ENCODE peak calls at places on chromosomes 11 and 22, in ten cellular contexts. One of them, this sample, is unnamed.

GRCh38 chr11:93740031-93740801 is 1.1 kb downstream of the TAF1D start:
- DNase-seq in stimulated activated CD8-positive, alpha-beta memory T cell treated with anti-CD3 and anti-CD28 coated beads, Interleukin-4, amount 100 ng/mL, for 24 hours: peak; percentile 22
- DNase-seq in gastrocnemius medialis: no peak
- DNase-seq in mesothelial cell of epicardium: no peak
- DNase-seq in GM20000: no peak
- DNase-seq in hippocampal formation: no peak
- DNase-seq in substantia nigra: no peak
- DNase-seq in iPS-NIHi11: no peak
- DNase-seq in AG04450: no peak
- DNase-seq in NCI-H2171 treated with DMSO at 0.1 percent for 48 hours: no peak
- DNase-seq in this sample: no peak

GRCh38 chr22:29275819-29276565 is 7.9 kb downstream of the EWSR1 start:
- DNase-seq in mesothelial cell of epicardium: no peak
- DNase-seq in stimulated activated CD8-positive, alpha-beta memory T cell treated with anti-CD3 and anti-CD28 coated beads, Interleukin-4, amount 100 ng/mL, for 24 hours: no peak
- DNase-seq in GM20000: no peak
- DNase-seq in iPS-NIHi11: no peak
- DNase-seq in hippocampal formation: no peak
- DNase-seq in NCI-H2171 treated with DMSO at 0.1 percent for 48 hours: no peak
- DNase-seq in AG04450: no peak
- DNase-seq in gastrocnemius medialis: no peak
- DNase-seq in substantia nigra: no peak
- DNase-seq in this sample: no peak

GRCh38 chr22:48838846-48839730 is 988.6 kb downstream of the BRD1 start:
- DNase-seq in substantia nigra: no peak
- DNase-seq in iPS-NIHi11: no peak
- DNase-seq in stimulated activated CD8-positive, alpha-beta memory T cell treated with anti-CD3 and anti-CD28 coated beads, Interleukin-4, amount 100 ng/mL, for 24 hours: no peak
- DNase-seq in mesothelial cell of epicardium: no peak
- DNase-seq in GM20000: no peak
- DNase-seq in AG04450: no peak
- DNase-seq in gastrocnemius medialis: no peak
- DNase-seq in hippocampal formation: no peak
- DNase-seq in NCI-H2171 treated with DMSO at 0.1 percent for 48 hours: peak; percentile 18
- DNase-seq in this sample: no peak

GRCh38 chr11:57493507-57494503 is 21.7 kb downstream of the SLC43A1 start:
- DNase-seq in hippocampal formation: peak; percentile 31
- DNase-seq in NCI-H2171 treated with DMSO at 0.1 percent for 48 hours: peak; percentile 66
- DNase-seq in GM20000: peak; percentile 83
- DNase-seq in AG04450: no peak
- DNase-seq in substantia nigra: peak; percentile 25
- DNase-seq in stimulated activated CD8-positive, alpha-beta memory T cell treated with anti-CD3 and anti-CD28 coated beads, Interleukin-4, amount 100 ng/mL, for 24 hours: peak; percentile 56
- DNase-seq in gastrocnemius medialis: peak; percentile 80
- DNase-seq in iPS-NIHi11: peak; percentile 79
- DNase-seq in mesothelial cell of epicardium: no peak
- DNase-seq in this sample: no peak

GRCh38 chr11:62687508-62688396 is 1.6 kb downstream of the LRRN4CL start:
- DNase-seq in mesothelial cell of epicardium: no peak
- DNase-seq in gastrocnemius medialis: no peak
- DNase-seq in hippocampal formation: no peak
- DNase-seq in iPS-NIHi11: no peak
- DNase-seq in substantia nigra: no peak
- DNase-seq in GM20000: no peak
- DNase-seq in NCI-H2171 treated with DMSO at 0.1 percent for 48 hours: no peak
- DNase-seq in AG04450: no peak
- DNase-seq in stimulated activated CD8-positive, alpha-beta memory T cell treated with anti-CD3 and anti-CD28 coated beads, Interleukin-4, amount 100 ng/mL, for 24 hours: no peak
- DNase-seq in this sample: no peak

GRCh38 chr22:17120711-17121234 is 387 bp downstream of the TMEM121B start:
- DNase-seq in mesothelial cell of epicardium: no peak
- DNase-seq in gastrocnemius medialis: no peak
- DNase-seq in AG04450: no peak
- DNase-seq in hippocampal formation: no peak
- DNase-seq in iPS-NIHi11: no peak
- DNase-seq in GM20000: peak; percentile 58
- DNase-seq in substantia nigra: no peak
- DNase-seq in NCI-H2171 treated with DMSO at 0.1 percent for 48 hours: peak; percentile 28
- DNase-seq in stimulated activated CD8-positive, alpha-beta memory T cell treated with anti-CD3 and anti-CD28 coated beads, Interleukin-4, amount 100 ng/mL, for 24 hours: no peak
- DNase-seq in this sample: no peak

GRCh38 chr11:45110562-45110961 is 35.9 kb upstream of the PRDM11 start:
- DNase-seq in NCI-H2171 treated with DMSO at 0.1 percent for 48 hours: peak; percentile 72
- DNase-seq in substantia nigra: peak; percentile 60
- DNase-seq in gastrocnemius medialis: no peak
- DNase-seq in stimulated activated CD8-positive, alpha-beta memory T cell treated with anti-CD3 and anti-CD28 coated beads, Interleukin-4, amount 100 ng/mL, for 24 hours: no peak
- DNase-seq in mesothelial cell of epicardium: no peak
- DNase-seq in AG04450: peak; percentile 57
- DNase-seq in iPS-NIHi11: peak; percentile 80
- DNase-seq in hippocampal formation: peak; percentile 67
- DNase-seq in GM20000: peak; percentile 69
- DNase-seq in this sample: peak; percentile 23

GRCh38 chr11:61378713-61379313 is 13.6 kb upstream of the TMEM216 start:
- DNase-seq in stimulated activated CD8-positive, alpha-beta memory T cell treated with anti-CD3 and anti-CD28 coated beads, Interleukin-4, amount 100 ng/mL, for 24 hours: no peak
- DNase-seq in substantia nigra: no peak
- DNase-seq in hippocampal formation: no peak
- DNase-seq in gastrocnemius medialis: peak; percentile 62
- DNase-seq in AG04450: peak; percentile 88
- DNase-seq in GM20000: no peak
- DNase-seq in NCI-H2171 treated with DMSO at 0.1 percent for 48 hours: peak; percentile 11
- DNase-seq in iPS-NIHi11: no peak
- DNase-seq in mesothelial cell of epicardium: no peak
- DNase-seq in this sample: no peak

GRCh38 chr22:43330178-43331063 is 12.8 kb downstream of the SCUBE1 start:
- DNase-seq in substantia nigra: no peak
- DNase-seq in gastrocnemius medialis: no peak
- DNase-seq in mesothelial cell of epicardium: no peak
- DNase-seq in NCI-H2171 treated with DMSO at 0.1 percent for 48 hours: no peak
- DNase-seq in GM20000: no peak
- DNase-seq in iPS-NIHi11: no peak
- DNase-seq in hippocampal formation: no peak
- DNase-seq in AG04450: no peak
- DNase-seq in stimulated activated CD8-positive, alpha-beta memory T cell treated with anti-CD3 and anti-CD28 coated beads, Interleukin-4, amount 100 ng/mL, for 24 hours: no peak
- DNase-seq in this sample: no peak

GRCh38 chr22:35489225-35489624 is 51.4 kb upstream of the RASD2 start:
- DNase-seq in GM20000: no peak
- DNase-seq in iPS-NIHi11: no peak
- DNase-seq in stimulated activated CD8-positive, alpha-beta memory T cell treated with anti-CD3 and anti-CD28 coated beads, Interleukin-4, amount 100 ng/mL, for 24 hours: no peak
- DNase-seq in NCI-H2171 treated with DMSO at 0.1 percent for 48 hours: peak; percentile 83
- DNase-seq in mesothelial cell of epicardium: no peak
- DNase-seq in substantia nigra: no peak
- DNase-seq in hippocampal formation: no peak
- DNase-seq in AG04450: no peak
- DNase-seq in gastrocnemius medialis: no peak
- DNase-seq in this sample: no peak

GRCh38 chr22:33958741-33959140 is 38.5 kb upstream of the LARGE1 start:
- DNase-seq in gastrocnemius medialis: no peak
- DNase-seq in GM20000: no peak
- DNase-seq in AG04450: no peak
- DNase-seq in substantia nigra: no peak
- DNase-seq in hippocampal formation: no peak
- DNase-seq in iPS-NIHi11: no peak
- DNase-seq in mesothelial cell of epicardium: no peak
- DNase-seq in NCI-H2171 treated with DMSO at 0.1 percent for 48 hours: no peak
- DNase-seq in stimulated activated CD8-positive, alpha-beta memory T cell treated with anti-CD3 and anti-CD28 coated beads, Interleukin-4, amount 100 ng/mL, for 24 hours: no peak
- DNase-seq in this sample: no peak

GRCh38 chr11:77402218-77402556 is 71.7 kb downstream of the PAK1 start:
- DNase-seq in AG04450: no peak
- DNase-seq in gastrocnemius medialis: no peak
- DNase-seq in hippocampal formation: no peak
- DNase-seq in mesothelial cell of epicardium: no peak
- DNase-seq in stimulated activated CD8-positive, alpha-beta memory T cell treated with anti-CD3 and anti-CD28 coated beads, Interleukin-4, amount 100 ng/mL, for 24 hours: no peak
- DNase-seq in iPS-NIHi11: no peak
- DNase-seq in GM20000: no peak
- DNase-seq in substantia nigra: no peak
- DNase-seq in NCI-H2171 treated with DMSO at 0.1 percent for 48 hours: peak; percentile 92
- DNase-seq in this sample: no peak

GRCh38 chr11:30617762-30618161 is 31.6 kb upstream of the MPPED2 start:
- DNase-seq in iPS-NIHi11: no peak
- DNase-seq in NCI-H2171 treated with DMSO at 0.1 percent for 48 hours: no peak
- DNase-seq in substantia nigra: no peak
- DNase-seq in mesothelial cell of epicardium: no peak
- DNase-seq in GM20000: no peak
- DNase-seq in hippocampal formation: no peak
- DNase-seq in gastrocnemius medialis: no peak
- DNase-seq in stimulated activated CD8-positive, alpha-beta memory T cell treated with anti-CD3 and anti-CD28 coated beads, Interleukin-4, amount 100 ng/mL, for 24 hours: no peak
- DNase-seq in AG04450: no peak
- DNase-seq in this sample: no peak

GRCh38 chr11:60953781-60954180 is 1.8 kb upstream of the SLC15A3 start:
- DNase-seq in substantia nigra: no peak
- DNase-seq in GM20000: no peak
- DNase-seq in AG04450: no peak
- DNase-seq in iPS-NIHi11: no peak
- DNase-seq in hippocampal formation: no peak
- DNase-seq in mesothelial cell of epicardium: no peak
- DNase-seq in gastrocnemius medialis: no peak
- DNase-seq in NCI-H2171 treated with DMSO at 0.1 percent for 48 hours: no peak
- DNase-seq in stimulated activated CD8-positive, alpha-beta memory T cell treated with anti-CD3 and anti-CD28 coated beads, Interleukin-4, amount 100 ng/mL, for 24 hours: no peak
- DNase-seq in this sample: no peak

GRCh38 chr11:78101073-78101472 is 21.4 kb upstream of the NDUFC2 start:
- DNase-seq in gastrocnemius medialis: no peak
- DNase-seq in stimulated activated CD8-positive, alpha-beta memory T cell treated with anti-CD3 and anti-CD28 coated beads, Interleukin-4, amount 100 ng/mL, for 24 hours: no peak
- DNase-seq in hippocampal formation: no peak
- DNase-seq in iPS-NIHi11: no peak
- DNase-seq in GM20000: no peak
- DNase-seq in NCI-H2171 treated with DMSO at 0.1 percent for 48 hours: peak; percentile 89
- DNase-seq in substantia nigra: no peak
- DNase-seq in mesothelial cell of epicardium: no peak
- DNase-seq in AG04450: no peak
- DNase-seq in this sample: no peak

GRCh38 chr22:38788417-38788816 is 5.5 kb downstream of the DNAL4 start:
- DNase-seq in stimulated activated CD8-positive, alpha-beta memory T cell treated with anti-CD3 and anti-CD28 coated beads, Interleukin-4, amount 100 ng/mL, for 24 hours: no peak
- DNase-seq in substantia nigra: no peak
- DNase-seq in mesothelial cell of epicardium: no peak
- DNase-seq in hippocampal formation: no peak
- DNase-seq in iPS-NIHi11: no peak
- DNase-seq in NCI-H2171 treated with DMSO at 0.1 percent for 48 hours: peak; percentile 62
- DNase-seq in GM20000: no peak
- DNase-seq in gastrocnemius medialis: peak; percentile 53
- DNase-seq in AG04450: peak; percentile 72
- DNase-seq in this sample: no peak

GRCh38 chr11:121318848-121319834 is 26.6 kb downstream of the SC5D start:
- DNase-seq in gastrocnemius medialis: no peak
- DNase-seq in iPS-NIHi11: peak; percentile 48
- DNase-seq in mesothelial cell of epicardium: no peak
- DNase-seq in NCI-H2171 treated with DMSO at 0.1 percent for 48 hours: peak; percentile 57
- DNase-seq in AG04450: peak; percentile 8
- DNase-seq in stimulated activated CD8-positive, alpha-beta memory T cell treated with anti-CD3 and anti-CD28 coated beads, Interleukin-4, amount 100 ng/mL, for 24 hours: no peak
- DNase-seq in substantia nigra: peak; percentile 31
- DNase-seq in GM20000: no peak
- DNase-seq in hippocampal formation: peak; percentile 82
- DNase-seq in this sample: no peak

GRCh38 chr11:114783805-114784204 is 105.5 kb downstream of the NXPE2 start:
- DNase-seq in substantia nigra: no peak
- DNase-seq in AG04450: no peak
- DNase-seq in GM20000: no peak
- DNase-seq in iPS-NIHi11: no peak
- DNase-seq in stimulated activated CD8-positive, alpha-beta memory T cell treated with anti-CD3 and anti-CD28 coated beads, Interleukin-4, amount 100 ng/mL, for 24 hours: no peak
- DNase-seq in hippocampal formation: no peak
- DNase-seq in NCI-H2171 treated with DMSO at 0.1 percent for 48 hours: no peak
- DNase-seq in gastrocnemius medialis: no peak
- DNase-seq in mesothelial cell of epicardium: no peak
- DNase-seq in this sample: no peak

GRCh38 chr22:42769574-42770447 is 49.1 kb upstream of the A4GALT start:
- DNase-seq in substantia nigra: no peak
- DNase-seq in stimulated activated CD8-positive, alpha-beta memory T cell treated with anti-CD3 and anti-CD28 coated beads, Interleukin-4, amount 100 ng/mL, for 24 hours: no peak
- DNase-seq in NCI-H2171 treated with DMSO at 0.1 percent for 48 hours: no peak
- DNase-seq in mesothelial cell of epicardium: no peak
- DNase-seq in AG04450: peak; percentile 81
- DNase-seq in GM20000: peak; percentile 89
- DNase-seq in iPS-NIHi11: peak; percentile 19
- DNase-seq in gastrocnemius medialis: no peak
- DNase-seq in hippocampal formation: no peak
- DNase-seq in this sample: peak; percentile 76

GRCh38 chr11:74311352-74311926 is at the start of gene P4HA3:
- DNase-seq in iPS-NIHi11: peak; percentile 96
- DNase-seq in AG04450: no peak
- DNase-seq in NCI-H2171 treated with DMSO at 0.1 percent for 48 hours: no peak
- DNase-seq in hippocampal formation: no peak
- DNase-seq in GM20000: peak; percentile 80
- DNase-seq in substantia nigra: no peak
- DNase-seq in stimulated activated CD8-positive, alpha-beta memory T cell treated with anti-CD3 and anti-CD28 coated beads, Interleukin-4, amount 100 ng/mL, for 24 hours: peak; percentile 44
- DNase-seq in gastrocnemius medialis: peak; percentile 45
- DNase-seq in mesothelial cell of epicardium: no peak
- DNase-seq in this sample: peak; percentile 33

GRCh38 chr11:117841582-117842031 is 17.1 kb upstream of the FXYD2 start:
- DNase-seq in mesothelial cell of epicardium: no peak
- DNase-seq in GM20000: no peak
- DNase-seq in gastrocnemius medialis: no peak
- DNase-seq in AG04450: no peak
- DNase-seq in substantia nigra: no peak
- DNase-seq in NCI-H2171 treated with DMSO at 0.1 percent for 48 hours: no peak
- DNase-seq in stimulated activated CD8-positive, alpha-beta memory T cell treated with anti-CD3 and anti-CD28 coated beads, Interleukin-4, amount 100 ng/mL, for 24 hours: no peak
- DNase-seq in iPS-NIHi11: no peak
- DNase-seq in hippocampal formation: no peak
- DNase-seq in this sample: no peak

GRCh38 chr11:46367916-46368267 is 13.6 kb upstream of the MDK start:
- DNase-seq in GM20000: no peak
- DNase-seq in AG04450: no peak
- DNase-seq in gastrocnemius medialis: no peak
- DNase-seq in substantia nigra: no peak
- DNase-seq in mesothelial cell of epicardium: no peak
- DNase-seq in hippocampal formation: no peak
- DNase-seq in NCI-H2171 treated with DMSO at 0.1 percent for 48 hours: no peak
- DNase-seq in iPS-NIHi11: no peak
- DNase-seq in stimulated activated CD8-positive, alpha-beta memory T cell treated with anti-CD3 and anti-CD28 coated beads, Interleukin-4, amount 100 ng/mL, for 24 hours: no peak
- DNase-seq in this sample: no peak

GRCh38 chr22:24323233-24323632 is 52.6 kb downstream of the SPECC1L start:
- DNase-seq in iPS-NIHi11: no peak
- DNase-seq in stimulated activated CD8-positive, alpha-beta memory T cell treated with anti-CD3 and anti-CD28 coated beads, Interleukin-4, amount 100 ng/mL, for 24 hours: no peak
- DNase-seq in GM20000: no peak
- DNase-seq in hippocampal formation: no peak
- DNase-seq in NCI-H2171 treated with DMSO at 0.1 percent for 48 hours: no peak
- DNase-seq in mesothelial cell of epicardium: no peak
- DNase-seq in AG04450: no peak
- DNase-seq in substantia nigra: no peak
- DNase-seq in gastrocnemius medialis: no peak
- DNase-seq in this sample: no peak

GRCh38 chr11:113387605-113388211 is at the start of gene ANKK1:
- DNase-seq in mesothelial cell of epicardium: no peak
- DNase-seq in GM20000: no peak
- DNase-seq in hippocampal formation: no peak
- DNase-seq in NCI-H2171 treated with DMSO at 0.1 percent for 48 hours: no peak
- DNase-seq in iPS-NIHi11: peak; percentile 87
- DNase-seq in stimulated activated CD8-positive, alpha-beta memory T cell treated with anti-CD3 and anti-CD28 coated beads, Interleukin-4, amount 100 ng/mL, for 24 hours: no peak
- DNase-seq in AG04450: no peak
- DNase-seq in substantia nigra: no peak
- DNase-seq in gastrocnemius medialis: no peak
- DNase-seq in this sample: no peak

GRCh38 chr11:60870276-60870675 is 2.9 kb downstream of the ZP1 start:
- DNase-seq in GM20000: no peak
- DNase-seq in AG04450: no peak
- DNase-seq in substantia nigra: no peak
- DNase-seq in iPS-NIHi11: no peak
- DNase-seq in NCI-H2171 treated with DMSO at 0.1 percent for 48 hours: peak; percentile 94
- DNase-seq in hippocampal formation: no peak
- DNase-seq in gastrocnemius medialis: no peak
- DNase-seq in stimulated activated CD8-positive, alpha-beta memory T cell treated with anti-CD3 and anti-CD28 coated beads, Interleukin-4, amount 100 ng/mL, for 24 hours: no peak
- DNase-seq in mesothelial cell of epicardium: no peak
- DNase-seq in this sample: no peak

GRCh38 chr11:27282141-27282590 is 80.8 kb downstream of the CCDC34 start:
- DNase-seq in GM20000: no peak
- DNase-seq in stimulated activated CD8-positive, alpha-beta memory T cell treated with anti-CD3 and anti-CD28 coated beads, Interleukin-4, amount 100 ng/mL, for 24 hours: no peak
- DNase-seq in hippocampal formation: no peak
- DNase-seq in iPS-NIHi11: no peak
- DNase-seq in substantia nigra: no peak
- DNase-seq in NCI-H2171 treated with DMSO at 0.1 percent for 48 hours: no peak
- DNase-seq in mesothelial cell of epicardium: no peak
- DNase-seq in AG04450: peak; percentile 72
- DNase-seq in gastrocnemius medialis: no peak
- DNase-seq in this sample: no peak

GRCh38 chr11:103682318-103683184 is 353.9 kb upstream of the DDI1 start:
- DNase-seq in substantia nigra: peak; percentile 72
- DNase-seq in stimulated activated CD8-positive, alpha-beta memory T cell treated with anti-CD3 and anti-CD28 coated beads, Interleukin-4, amount 100 ng/mL, for 24 hours: no peak
- DNase-seq in iPS-NIHi11: peak; percentile 76
- DNase-seq in AG04450: peak; percentile 39
- DNase-seq in hippocampal formation: peak; percentile 81
- DNase-seq in mesothelial cell of epicardium: peak; percentile 21
- DNase-seq in NCI-H2171 treated with DMSO at 0.1 percent for 48 hours: peak; percentile 21
- DNase-seq in GM20000: peak; percentile 52
- DNase-seq in gastrocnemius medialis: peak; percentile 31
- DNase-seq in this sample: peak; percentile 36

GRCh38 chr22:45881524-45881875 is 95.5 kb downstream of the WNT7B start:
- DNase-seq in iPS-NIHi11: no peak
- DNase-seq in NCI-H2171 treated with DMSO at 0.1 percent for 48 hours: no peak
- DNase-seq in AG04450: no peak
- DNase-seq in mesothelial cell of epicardium: no peak
- DNase-seq in substantia nigra: no peak
- DNase-seq in hippocampal formation: no peak
- DNase-seq in GM20000: no peak
- DNase-seq in gastrocnemius medialis: no peak
- DNase-seq in stimulated activated CD8-positive, alpha-beta memory T cell treated with anti-CD3 and anti-CD28 coated beads, Interleukin-4, amount 100 ng/mL, for 24 hours: no peak
- DNase-seq in this sample: no peak

This sample was measured in GM18507.